ENCODE peak calls at places on chromosomes 2 and 18, in eight cellular contexts. P is lower leg skin, O is IMR-90, N is Peyer's patch, R is A549, F is tibial nerve, I is stomach, T is heart left ventricle. U is an unnamed sample.

GRCh38 chr2:1886405-1886992 is 142.2 kb upstream of the PXDN start:
- DNase-seq in P (peak), O (peak), N (peak), R (peak), F (peak), I (peak), T (peak), U (peak)

GRCh38 chr2:127100261-127101047 is 6.5 kb downstream of the BIN1 start:
- DNase-seq in P (no peak), O (peak), N (peak), R (peak), F (no peak), I (peak), T (no peak), U (no peak)

GRCh38 chr2:55026202-55026601 is 24.0 kb downstream of the RTN4 start:
- DNase-seq in P (no peak), O (peak), N (no peak), R (no peak), F (no peak), I (no peak), T (no peak), U (no peak)

GRCh38 chr18:3248062-3248669 is 565 bp downstream of the MYL12A start:
- DNase-seq in P (no peak), O (peak), N (no peak), R (no peak), F (peak), I (no peak), T (peak), U (no peak)

GRCh38 chr18:77000527-77000926 is 132.1 kb downstream of the MBP start:
- DNase-seq in P (peak), O (peak), N (peak), R (peak), F (peak), I (peak), T (peak), U (peak)

GRCh38 chr2:182416191-182416590 is 10.6 kb downstream of the PDE1A start:
- DNase-seq in P (no peak), O (no peak), N (no peak), R (no peak), F (no peak), I (no peak), T (no peak), U (no peak)

GRCh38 chr2:15577071-15577706 is 14.5 kb upstream of the DDX1 start:
- DNase-seq in P (peak), O (peak), N (peak), R (peak), F (peak), I (peak), T (peak), U (no peak)

GRCh38 chr18:9066358-9066757 is 36.1 kb upstream of the NDUFV2 start:
- DNase-seq in P (no peak), O (no peak), N (no peak), R (no peak), F (no peak), I (no peak), T (no peak), U (no peak)

GRCh38 chr2:9980520-9980919 is 29.0 kb downstream of the GRHL1 start:
- DNase-seq in P (no peak), O (no peak), N (no peak), R (no peak), F (no peak), I (no peak), T (no peak), U (no peak)

GRCh38 chr18:76546282-76546572 is 51.2 kb upstream of the ZNF516 start:
- DNase-seq in P (peak), O (no peak), N (no peak), R (no peak), F (no peak), I (no peak), T (no peak), U (no peak)

GRCh38 chr2:237691200-237691907 is 64.0 kb downstream of the LRRFIP1 start:
- DNase-seq in P (no peak), O (no peak), N (peak), R (peak), F (no peak), I (no peak), T (no peak), U (no peak)

GRCh38 chr18:400466-400865 is 100.0 kb downstream of the COLEC12 start:
- DNase-seq in P (no peak), O (peak), N (no peak), R (no peak), F (peak), I (no peak), T (no peak), U (no peak)

GRCh38 chr2:182949572-182950189 is 83.2 kb upstream of the FRZB start:
- DNase-seq in P (no peak), O (peak), N (no peak), R (peak), F (no peak), I (no peak), T (peak), U (no peak)

GRCh38 chr2:224159345-224159928 is 120.4 kb upstream of the SERPINE2 start:
- DNase-seq in P (no peak), O (no peak), N (no peak), R (no peak), F (no peak), I (no peak), T (no peak), U (no peak)

GRCh38 chr2:191369034-191369433 is 123.8 kb downstream of the MYO1B start:
- DNase-seq in P (no peak), O (no peak), N (no peak), R (no peak), F (no peak), I (no peak), T (no peak), U (no peak)

GRCh38 chr2:237242091-237242536 is 156.4 kb downstream of the COPS8 start:
- DNase-seq in P (no peak), O (peak), N (no peak), R (no peak), F (peak), I (no peak), T (no peak), U (no peak)

GRCh38 chr2:138564586-138565250 is 63.1 kb downstream of the SPOPL start:
- DNase-seq in P (no peak), O (peak), N (no peak), R (no peak), F (no peak), I (no peak), T (no peak), U (no peak)

GRCh38 chr18:22169011-22169888 is at the start of gene GATA6:
- DNase-seq in P (peak), O (peak), N (peak), R (peak), F (peak), I (peak), T (peak), U (peak)

GRCh38 chr18:3960977-3961376 is 494.1 kb downstream of the DLGAP1 start:
- DNase-seq in P (no peak), O (no peak), N (no peak), R (no peak), F (no peak), I (no peak), T (no peak), U (no peak)

GRCh38 chr2:107588960-107589542 is 237.6 kb upstream of the RGPD4 start:
- DNase-seq in P (no peak), O (peak), N (no peak), R (no peak), F (no peak), I (no peak), T (no peak), U (no peak)

GRCh38 chr2:85756822-85757435 is 3.1 kb downstream of the ATOH8 start:
- DNase-seq in P (no peak), O (no peak), N (no peak), R (no peak), F (no peak), I (peak), T (no peak), U (no peak)
- TF ChIP-seq POLR2A in P (no peak), O (no peak), N (no peak), R (no peak), F (no peak), I (no peak), T (no peak), U (no peak)

DNA sequence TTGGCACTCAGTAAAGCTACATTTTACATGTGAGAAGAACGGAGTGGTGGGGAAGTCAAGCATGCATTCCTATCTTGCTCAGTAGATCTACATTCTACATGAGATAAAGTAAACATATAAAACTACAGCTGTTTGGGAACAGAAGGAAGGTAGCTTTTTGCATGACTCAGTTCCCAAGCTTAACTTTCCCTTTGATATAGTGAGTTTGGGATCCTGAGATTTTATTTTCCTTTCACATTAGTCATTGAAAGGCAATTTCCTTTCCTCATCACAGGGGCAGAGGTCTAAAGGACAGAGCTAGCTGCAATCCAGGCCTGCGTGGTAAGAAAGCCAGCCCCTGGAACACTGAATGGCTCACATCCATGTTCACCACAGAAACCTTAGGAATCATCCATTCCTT is 257.2 kb downstream of the SRBD1 start:
- DNase-seq in P (no peak), O (peak), N (no peak), R (peak), F (no peak), I (no peak), T (no peak), U (no peak)
- TF ChIP-seq POLR2A in P (no peak), O (no peak), N (no peak), R (no peak), F (no peak), I (no peak), T (no peak), U (no peak)

DNA sequence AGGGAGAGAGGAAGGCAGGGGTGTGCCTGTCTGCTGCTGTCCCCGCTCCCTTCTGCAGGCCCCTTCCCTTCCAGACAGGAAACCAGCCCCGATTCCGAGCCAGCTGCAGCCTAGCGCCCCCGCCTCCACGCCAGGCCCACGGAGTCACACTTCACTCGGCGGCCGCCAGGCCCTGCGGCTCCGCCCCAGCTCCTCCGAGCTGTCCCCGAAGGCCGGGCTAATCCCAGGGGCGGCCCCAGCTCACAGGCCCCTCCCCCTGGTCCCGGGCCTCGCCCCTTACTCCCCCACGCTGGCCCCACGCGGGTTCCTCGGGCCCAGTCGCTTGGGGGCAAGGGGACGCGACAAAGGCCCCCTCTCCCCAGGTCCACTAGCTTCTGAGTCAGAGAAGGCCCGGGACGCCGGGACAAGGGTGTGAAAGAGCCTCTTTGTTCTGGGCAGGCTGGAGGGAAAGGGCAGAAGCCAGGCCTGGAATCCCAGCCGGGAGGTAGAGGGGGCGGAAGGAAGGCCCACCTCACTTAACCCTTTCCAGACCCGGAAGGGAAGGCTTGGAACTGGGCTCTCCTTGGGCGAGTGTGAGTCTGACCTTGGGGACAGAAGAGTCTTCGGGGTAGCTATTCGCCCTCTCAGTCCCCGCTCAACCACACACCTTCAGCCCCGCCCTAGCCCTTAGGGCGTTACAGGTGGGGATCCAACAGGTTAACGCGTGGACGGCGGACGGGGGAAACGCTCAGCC is 1.2 kb downstream of the RTKN start:
- DNase-seq in P (peak), O (peak), N (peak), R (peak), F (peak), I (peak), T (peak), U (peak)
- TF ChIP-seq POLR2A in P (no peak), O (peak), N (no peak), R (peak), F (peak), I (no peak), T (no peak), U (peak)

GRCh38 chr2:68934021-68934420 is 18.7 kb downstream of the GKN2 start:
- DNase-seq in P (no peak), O (no peak), N (no peak), R (no peak), F (no peak), I (no peak), T (no peak), U (no peak)

GRCh38 chr2:68931149-68931711 is 21.5 kb downstream of the GKN2 start:
- DNase-seq in P (no peak), O (no peak), N (no peak), R (no peak), F (no peak), I (no peak), T (no peak), U (no peak)

GRCh38 chr2:68935471-68935870 is 17.2 kb downstream of the GKN2 start:
- DNase-seq in P (no peak), O (no peak), N (no peak), R (no peak), F (no peak), I (no peak), T (no peak), U (no peak)

GRCh38 chr2:68932392-68932791 is 20.3 kb downstream of the GKN2 start:
- DNase-seq in P (no peak), O (no peak), N (no peak), R (no peak), F (no peak), I (no peak), T (no peak), U (no peak)

DNA sequence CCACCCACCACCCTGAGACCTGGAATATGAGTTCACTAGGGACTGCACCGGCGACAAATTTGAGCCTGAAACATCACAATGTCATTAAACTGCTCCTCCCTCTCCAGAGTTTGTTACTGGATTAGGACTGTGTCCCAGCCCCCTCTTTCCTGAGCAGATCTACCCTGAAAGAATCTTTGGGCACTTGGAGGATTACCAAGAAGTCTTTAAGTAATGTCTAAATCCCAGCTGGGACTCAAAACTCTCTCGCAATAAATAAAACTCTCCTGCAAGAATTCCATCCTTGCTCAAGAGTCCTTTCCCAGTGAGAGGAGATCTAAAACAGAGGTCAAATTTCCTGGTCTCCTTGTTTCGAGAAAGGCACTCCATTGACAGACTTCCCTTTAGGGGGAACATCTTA is 20.9 kb downstream of the GKN2 start:
- DNase-seq in P (no peak), O (peak), N (no peak), R (no peak), F (no peak), I (no peak), T (no peak), U (no peak)
- TF ChIP-seq POLR2A in P (no peak), O (no peak), N (no peak), R (no peak), F (no peak), I (no peak), T (no peak), U (no peak)

GRCh38 chr18:74241426-74241825 is 50.3 kb downstream of the CYB5A start:
- DNase-seq in P (no peak), O (no peak), N (no peak), R (no peak), F (no peak), I (no peak), T (no peak), U (no peak)

GRCh38 chr18:74241970-74242369 is 49.8 kb downstream of the CYB5A start:
- DNase-seq in P (no peak), O (no peak), N (no peak), R (no peak), F (no peak), I (no peak), T (no peak), U (no peak)

GRCh38 chr18:74244554-74244953 is 47.2 kb downstream of the CYB5A start:
- DNase-seq in P (no peak), O (no peak), N (no peak), R (no peak), F (no peak), I (no peak), T (no peak), U (no peak)

GRCh38 chr18:74243127-74243526 is 48.6 kb downstream of the CYB5A start:
- DNase-seq in P (no peak), O (no peak), N (no peak), R (no peak), F (no peak), I (no peak), T (no peak), U (no peak)

GRCh38 chr18:74242451-74243096 is 49.2 kb downstream of the CYB5A start:
- DNase-seq in P (no peak), O (no peak), N (peak), R (no peak), F (no peak), I (no peak), T (peak), U (no peak)
- TF ChIP-seq POLR2A in P (no peak), O (no peak), N (no peak), R (no peak), F (no peak), I (no peak), T (no peak), U (no peak)